ENCODE peak calls at places on chromosomes 7 and 10, in four cellular contexts. Y, B, O and M are unnamed samples.

GRCh38 chr10:29703276-29703675 is 68.5 kb upstream of the SVIL start:
- DNase-seq in Y (no peak), B (no peak), O (no peak), M (no peak)

GRCh38 chr7:41916450-41916927 is 213.6 kb upstream of the INHBA start:
- DNase-seq in Y (peak), B (no peak), O (no peak), M (peak)

GRCh38 chr10:110859947-110860376 is 11.8 kb upstream of the PDCD4 start:
- DNase-seq in Y (no peak), B (no peak), O (peak), M (no peak)

GRCh38 chr7:70193514-70193913 is 595.2 kb downstream of the AUTS2 start:
- DNase-seq in Y (no peak), B (no peak), O (peak), M (no peak)

GRCh38 chr10:132449051-132449825 is 52.2 kb downstream of the PWWP2B start:
- DNase-seq in Y (no peak), B (no peak), O (no peak), M (no peak)

GRCh38 chr10:43195557-43195956 is 57.3 kb downstream of the CSGALNACT2 start:
- DNase-seq in Y (no peak), B (no peak), O (no peak), M (no peak)

GRCh38 chr7:112386619-112387018 is 63.6 kb upstream of the IFRD1 start:
- DNase-seq in Y (no peak), B (no peak), O (no peak), M (no peak)

GRCh38 chr7:25802473-25802872 is 349.5 kb upstream of the NFE2L3 start:
- DNase-seq in Y (no peak), B (no peak), O (no peak), M (no peak)

GRCh38 chr10:1657500-1657899 is 79.8 kb downstream of the ADARB2 start:
- DNase-seq in Y (no peak), B (no peak), O (no peak), M (no peak)

GRCh38 chr7:33623267-33623666 is 282.1 kb upstream of the BMPER start:
- DNase-seq in Y (no peak), B (no peak), O (no peak), M (no peak)

GRCh38 chr7:42233166-42233565 is 3.8 kb downstream of the GLI3 start:
- DNase-seq in Y (no peak), B (no peak), O (no peak), M (no peak)

GRCh38 chr7:135077642-135078041 is 70.2 kb upstream of the TMEM140 start:
- DNase-seq in Y (no peak), B (no peak), O (peak), M (no peak)

GRCh38 chr10:7906128-7906527 is 87.8 kb downstream of the TAF3 start:
- DNase-seq in Y (no peak), B (no peak), O (no peak), M (no peak)

DNA sequence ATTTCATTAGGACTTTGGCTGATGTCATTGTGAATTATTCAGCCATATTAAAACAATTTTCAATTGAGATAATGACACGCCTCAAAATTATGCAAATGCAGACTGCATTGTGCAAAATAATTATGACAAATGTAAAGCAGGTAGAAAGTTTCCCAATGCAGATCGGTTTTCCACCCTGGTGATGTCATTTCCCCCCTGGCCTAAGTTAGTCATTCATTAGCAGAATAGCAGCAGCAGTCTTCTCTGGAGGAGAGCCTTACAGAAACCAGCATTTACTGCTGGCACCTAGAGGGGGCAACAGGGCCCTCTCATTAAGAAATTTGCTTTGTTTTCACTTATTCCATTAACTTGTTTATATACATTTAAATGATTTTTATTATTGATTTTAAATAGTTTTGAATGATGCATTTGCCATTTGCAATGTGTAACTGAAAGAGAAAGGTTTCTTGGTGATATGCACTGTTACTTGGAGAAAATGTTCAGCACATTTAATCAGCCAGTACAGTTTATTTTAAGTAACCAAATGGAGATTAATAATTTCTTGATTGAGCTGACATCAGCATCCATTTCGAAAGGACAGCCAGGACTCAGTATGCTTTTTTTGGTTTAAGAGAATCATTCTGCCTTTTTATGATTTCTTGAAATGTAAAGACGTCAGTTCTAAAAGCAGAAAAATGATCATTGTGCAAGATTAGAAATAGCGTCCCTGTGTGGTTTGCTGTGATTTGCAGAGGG is 3.4 kb downstream of the ARID5B start:
- DNase-seq in Y (peak), B (peak), O (peak), M (peak)
- TF ChIP-seq POLR2A in Y (no peak), B (no peak), O (no peak), M (no peak)

GRCh38 chr7:102215281-102215680 is 71.4 kb upstream of the SH2B2 start:
- DNase-seq in Y (no peak), B (no peak), O (no peak), M (no peak)
- TF ChIP-seq JUN in Y (no peak), B (no peak), O (no peak), M (no peak)

DNA sequence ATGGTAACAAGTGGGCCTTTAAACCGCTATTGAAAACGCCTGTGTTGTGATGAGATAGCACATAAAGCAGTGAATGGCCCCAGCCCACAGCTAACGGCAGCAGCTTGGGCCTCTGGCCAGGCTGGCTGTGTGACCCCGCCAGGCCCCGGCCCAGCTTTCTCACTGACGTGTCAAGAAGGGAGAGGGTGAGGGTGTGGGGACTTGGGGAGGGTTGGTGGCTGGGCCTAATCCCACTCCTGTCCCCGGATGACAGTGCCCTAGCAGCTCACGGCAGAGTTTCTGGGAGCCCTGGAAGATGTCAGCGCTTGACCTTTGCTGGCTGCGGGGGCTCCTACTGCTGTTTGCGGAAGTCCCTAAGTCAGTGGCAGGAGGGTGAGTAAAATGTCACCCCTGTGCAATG is 88.9 kb upstream of the SHH start:
- DNase-seq in Y (no peak), B (no peak), O (no peak), M (no peak)
- TF ChIP-seq MYC in Y (no peak), B (no peak), O (no peak), M (no peak)

GRCh38 chr10:122849090-122849489 is 3.4 kb upstream of the CUZD1 start:
- DNase-seq in Y (no peak), B (no peak), O (no peak), M (no peak)

GRCh38 chr10:122844146-122844545 is 1.5 kb downstream of the CUZD1 start:
- DNase-seq in Y (no peak), B (no peak), O (no peak), M (no peak)

GRCh38 chr10:122849900-122850605 is 4.4 kb upstream of the CUZD1 start:
- DNase-seq in Y (peak), B (no peak), O (no peak), M (peak)

GRCh38 chr10:122847782-122848604 is 2.3 kb upstream of the CUZD1 start:
- DNase-seq in Y (no peak), B (no peak), O (peak), M (peak)

GRCh38 chr10:122845783-122846332 is at the start of gene CUZD1:
- DNase-seq in Y (no peak), B (no peak), O (no peak), M (no peak)
- TF ChIP-seq POLR2A in Y (no peak), B (no peak), O (no peak), M (no peak)

GRCh38 chr10:69087600-69088470 is at the start of gene SRGN:
- DNase-seq in Y (peak), B (no peak), O (peak), M (peak)
- TF ChIP-seq JUN in Y (no peak), B (no peak), O (no peak), M (peak)

GRCh38 chr7:129208667-129209066 is 16.2 kb upstream of the AHCYL2 start:
- DNase-seq in Y (no peak), B (no peak), O (no peak), M (no peak)
- TF ChIP-seq MYC in Y (no peak), B (no peak), O (no peak), M (no peak)

GRCh38 chr10:75400769-75401568 is 595 bp downstream of the ZNF503 start:
- DNase-seq in Y (peak), B (no peak), O (no peak), M (peak)

GRCh38 chr10:75403144-75404022 is 1.8 kb upstream of the ZNF503 start:
- DNase-seq in Y (peak), B (peak), O (no peak), M (peak)

GRCh38 chr10:75401569-75402485 is at the start of gene ZNF503:
- DNase-seq in Y (peak), B (peak), O (peak), M (peak)

GRCh38 chr10:75404023-75404334 is 2.4 kb upstream of the ZNF503 start:
- DNase-seq in Y (no peak), B (no peak), O (no peak), M (no peak)

DNA sequence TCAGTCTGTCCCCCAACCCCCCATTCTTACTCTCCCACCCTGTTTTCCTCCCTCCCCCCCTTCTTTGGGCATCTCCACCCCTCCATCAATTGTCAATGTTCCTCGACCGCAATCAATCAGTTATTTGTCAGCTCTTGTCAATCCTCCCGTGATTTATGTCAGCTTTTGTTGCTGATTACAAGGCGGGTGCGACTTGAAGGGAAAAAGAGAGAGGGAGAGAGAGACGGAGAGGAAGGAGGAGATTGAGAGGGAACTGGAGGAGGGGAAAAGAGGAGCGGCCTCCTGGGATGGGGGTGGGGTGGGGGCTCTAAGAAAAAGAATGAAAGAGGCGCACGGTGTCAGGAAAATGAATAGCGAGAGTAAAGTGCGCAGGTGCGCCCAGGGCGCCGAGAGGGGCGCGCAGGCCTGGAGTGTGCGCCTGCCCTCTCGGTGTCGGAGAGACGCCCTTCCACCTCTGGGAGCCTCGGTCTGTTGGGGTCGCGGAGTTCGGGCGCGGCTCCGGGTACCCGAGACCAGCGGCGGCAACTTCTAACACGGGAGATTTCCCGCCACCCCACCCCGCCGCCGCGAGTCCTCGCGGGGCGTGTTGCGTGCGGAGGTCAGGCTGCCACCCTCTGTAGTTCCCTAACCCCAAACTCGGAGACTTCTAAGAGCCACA is 1.1 kb upstream of the ZNF503 start:
- DNase-seq in Y (peak), B (no peak), O (no peak), M (no peak)
- TF ChIP-seq POLR2A in Y (peak), B (no peak), O (no peak), M (no peak)